ENCODE peak calls at places on chromosomes 7 and 10, in four cellular contexts. One of them, this sample, is unnamed.

GRCh38 chr7:93407239-93407638 is 167.3 kb downstream of the CALCR start:
- DNase-seq in activated T-helper 1 cell treated with Interleukin-2 at 50 U/mL for 16 hours: no peak
- DNase-seq in aorta: no peak
- DNase-seq in ovary: no peak
- DNase-seq in this sample: no peak

GRCh38 chr10:42938351-42938750 is 138.5 kb upstream of the RET start:
- DNase-seq in ovary: no peak
- DNase-seq in aorta: peak; percentile 66
- DNase-seq in activated T-helper 1 cell treated with Interleukin-2 at 50 U/mL for 16 hours: no peak
- DNase-seq in this sample: no peak

GRCh38 chr10:114396455-114396854 is 7.8 kb downstream of the AFAP1L2 start:
- DNase-seq in aorta: no peak
- DNase-seq in ovary: no peak
- DNase-seq in activated T-helper 1 cell treated with Interleukin-2 at 50 U/mL for 16 hours: no peak
- DNase-seq in this sample: no peak

GRCh38 chr10:1923586-1923985 is 186.3 kb upstream of the ADARB2 start:
- DNase-seq in activated T-helper 1 cell treated with Interleukin-2 at 50 U/mL for 16 hours: no peak
- DNase-seq in aorta: no peak
- DNase-seq in ovary: no peak
- DNase-seq in this sample: no peak

GRCh38 chr10:29590598-29591415 is 44.0 kb downstream of the SVIL start:
- DNase-seq in ovary: no peak
- DNase-seq in activated T-helper 1 cell treated with Interleukin-2 at 50 U/mL for 16 hours: no peak
- DNase-seq in aorta: no peak
- DNase-seq in this sample: no peak

GRCh38 chr7:20104696-20105095 is 112.5 kb downstream of the MACC1 start:
- DNase-seq in ovary: no peak
- DNase-seq in activated T-helper 1 cell treated with Interleukin-2 at 50 U/mL for 16 hours: no peak
- DNase-seq in aorta: no peak
- DNase-seq in this sample: no peak

GRCh38 chr7:121530251-121531174 is 134.4 kb upstream of the FAM3C start:
- DNase-seq in aorta: no peak
- DNase-seq in activated T-helper 1 cell treated with Interleukin-2 at 50 U/mL for 16 hours: peak; percentile 7
- DNase-seq in ovary: no peak
- DNase-seq in this sample: peak; percentile 38

GRCh38 chr10:22381262-22381661 is 36.0 kb downstream of the SPAG6 start:
- DNase-seq in aorta: no peak
- DNase-seq in activated T-helper 1 cell treated with Interleukin-2 at 50 U/mL for 16 hours: no peak
- DNase-seq in ovary: no peak
- DNase-seq in this sample: no peak

GRCh38 chr10:938954-939678 is 7.6 kb upstream of the LARP4B start:
- DNase-seq in aorta: no peak
- DNase-seq in activated T-helper 1 cell treated with Interleukin-2 at 50 U/mL for 16 hours: no peak
- DNase-seq in ovary: no peak
- DNase-seq in this sample: no peak

GRCh38 chr10:33227489-33227888 is 107.0 kb downstream of the NRP1 start:
- DNase-seq in ovary: no peak
- DNase-seq in activated T-helper 1 cell treated with Interleukin-2 at 50 U/mL for 16 hours: no peak
- DNase-seq in aorta: no peak
- DNase-seq in this sample: no peak

GRCh38 chr7:120064565-120064964 is 208.4 kb upstream of the KCND2 start:
- DNase-seq in activated T-helper 1 cell treated with Interleukin-2 at 50 U/mL for 16 hours: no peak
- DNase-seq in aorta: no peak
- DNase-seq in ovary: no peak
- DNase-seq in this sample: no peak

GRCh38 chr7:140562921-140563600 is 77.6 kb downstream of the DENND2A start:
- DNase-seq in aorta: no peak
- DNase-seq in activated T-helper 1 cell treated with Interleukin-2 at 50 U/mL for 16 hours: no peak
- DNase-seq in ovary: no peak
- DNase-seq in this sample: no peak

GRCh38 chr7:135405969-135406368 is 103.9 kb downstream of the CNOT4 start:
- DNase-seq in aorta: no peak
- DNase-seq in activated T-helper 1 cell treated with Interleukin-2 at 50 U/mL for 16 hours: no peak
- DNase-seq in ovary: no peak
- DNase-seq in this sample: no peak

GRCh38 chr7:97126483-97127171 is 9.1 kb downstream of the SDHAF3 start:
- DNase-seq in activated T-helper 1 cell treated with Interleukin-2 at 50 U/mL for 16 hours: no peak
- DNase-seq in ovary: no peak
- DNase-seq in aorta: no peak
- DNase-seq in this sample: no peak

GRCh38 chr10:3496138-3496537 is 288.9 kb downstream of the KLF6 start:
- DNase-seq in activated T-helper 1 cell treated with Interleukin-2 at 50 U/mL for 16 hours: no peak
- DNase-seq in ovary: no peak
- DNase-seq in aorta: no peak
- DNase-seq in this sample: no peak

GRCh38 chr10:58299580-58299979 is 30.6 kb downstream of the CISD1 start:
- DNase-seq in aorta: no peak
- DNase-seq in ovary: no peak
- DNase-seq in activated T-helper 1 cell treated with Interleukin-2 at 50 U/mL for 16 hours: peak; percentile 11
- DNase-seq in this sample: peak; percentile 34

GRCh38 chr10:90675621-90676020 is 182.2 kb downstream of the HTR7 start:
- DNase-seq in ovary: no peak
- DNase-seq in activated T-helper 1 cell treated with Interleukin-2 at 50 U/mL for 16 hours: no peak
- DNase-seq in aorta: no peak
- DNase-seq in this sample: no peak

GRCh38 chr10:6383099-6383812 is 180.5 kb downstream of the PFKFB3 start:
- DNase-seq in activated T-helper 1 cell treated with Interleukin-2 at 50 U/mL for 16 hours: no peak
- DNase-seq in aorta: no peak
- DNase-seq in ovary: no peak
- DNase-seq in this sample: no peak

GRCh38 chr10:13891542-13892431 is 305.0 kb downstream of the PRPF18 start:
- DNase-seq in ovary: peak; percentile 27
- DNase-seq in activated T-helper 1 cell treated with Interleukin-2 at 50 U/mL for 16 hours: no peak
- DNase-seq in aorta: peak; percentile 81
- DNase-seq in this sample: peak; percentile 35

GRCh38 chr7:46192191-46192590 is 271.1 kb upstream of the IGFBP3 start:
- DNase-seq in activated T-helper 1 cell treated with Interleukin-2 at 50 U/mL for 16 hours: no peak
- DNase-seq in ovary: no peak
- DNase-seq in aorta: no peak
- DNase-seq in this sample: no peak

GRCh38 chr7:37484460-37485063 is 35.9 kb upstream of the ELMO1 start:
- DNase-seq in aorta: no peak
- DNase-seq in ovary: no peak
- DNase-seq in activated T-helper 1 cell treated with Interleukin-2 at 50 U/mL for 16 hours: no peak
- DNase-seq in this sample: no peak

GRCh38 chr10:16686081-16686902 is 130.9 kb downstream of the RSU1 start:
- DNase-seq in ovary: no peak
- DNase-seq in aorta: no peak
- DNase-seq in activated T-helper 1 cell treated with Interleukin-2 at 50 U/mL for 16 hours: no peak
- DNase-seq in this sample: no peak

GRCh38 chr10:5575482-5576153 is 50.9 kb downstream of the CALML3 start:
- DNase-seq in ovary: peak; percentile 52
- DNase-seq in activated T-helper 1 cell treated with Interleukin-2 at 50 U/mL for 16 hours: no peak
- DNase-seq in aorta: peak; percentile 75
- DNase-seq in this sample: peak; percentile 46

GRCh38 chr10:70442332-70442988 is 979 bp upstream of the NODAL start:
- DNase-seq in ovary: no peak
- DNase-seq in aorta: no peak
- DNase-seq in activated T-helper 1 cell treated with Interleukin-2 at 50 U/mL for 16 hours: no peak
- DNase-seq in this sample: no peak

GRCh38 chr7:20482071-20482470 is 133.4 kb upstream of the ABCB5 start:
- DNase-seq in ovary: no peak
- DNase-seq in activated T-helper 1 cell treated with Interleukin-2 at 50 U/mL for 16 hours: no peak
- DNase-seq in aorta: no peak
- DNase-seq in this sample: no peak

GRCh38 chr10:28120043-28120749 is 121.3 kb upstream of the ODAD2 start:
- DNase-seq in activated T-helper 1 cell treated with Interleukin-2 at 50 U/mL for 16 hours: no peak
- DNase-seq in ovary: peak; percentile 23
- DNase-seq in aorta: no peak
- DNase-seq in this sample: no peak

GRCh38 chr10:68471586-68472408 is at the start of gene DNA2:
- DNase-seq in aorta: peak; percentile 89
- DNase-seq in ovary: peak; percentile 74
- DNase-seq in activated T-helper 1 cell treated with Interleukin-2 at 50 U/mL for 16 hours: peak; percentile 58
- DNase-seq in this sample: peak; percentile 80

GRCh38 chr7:26429168-26429567 is 137.5 kb downstream of the SNX10 start:
- DNase-seq in ovary: no peak
- DNase-seq in activated T-helper 1 cell treated with Interleukin-2 at 50 U/mL for 16 hours: no peak
- DNase-seq in aorta: no peak
- DNase-seq in this sample: no peak

GRCh38 chr10:125021686-125022374 is 79.9 kb downstream of the ZRANB1 start:
- DNase-seq in aorta: peak; percentile 35
- DNase-seq in ovary: no peak
- DNase-seq in activated T-helper 1 cell treated with Interleukin-2 at 50 U/mL for 16 hours: no peak
- DNase-seq in this sample: no peak

GRCh38 chr7:42945821-42946615 is 13.8 kb downstream of the MRPL32 start:
- DNase-seq in aorta: no peak
- DNase-seq in activated T-helper 1 cell treated with Interleukin-2 at 50 U/mL for 16 hours: no peak
- DNase-seq in ovary: peak; percentile 19
- DNase-seq in this sample: no peak